ENCODE peak calls at places on chromosome 4, in six cellular contexts. One of them, this sample, is unnamed.

GRCh38 chr4:41963105-41963504 is 18.5 kb upstream of the DCAF4L1 start:
- DNase-seq in T-cell: no peak
- DNase-seq in cardiac fibroblast: peak
- DNase-seq in WERI-Rb-1: no peak
- DNase-seq in neuronal stem cell: no peak
- DNase-seq in EH: peak
- DNase-seq in this sample: no peak

GRCh38 chr4:17721496-17722360 is 59.7 kb downstream of the FAM184B start:
- DNase-seq in T-cell: no peak
- DNase-seq in cardiac fibroblast: peak
- DNase-seq in WERI-Rb-1: no peak
- DNase-seq in neuronal stem cell: no peak
- DNase-seq in EH: peak
- DNase-seq in this sample: no peak

GRCh38 chr4:40995850-40996249 is 218.5 kb downstream of the APBB2 start:
- DNase-seq in T-cell: no peak
- DNase-seq in cardiac fibroblast: peak
- DNase-seq in WERI-Rb-1: no peak
- DNase-seq in neuronal stem cell: no peak
- DNase-seq in EH: peak
- DNase-seq in this sample: no peak

GRCh38 chr4:127788517-127788916 is 6.4 kb downstream of the HSPA4L start:
- DNase-seq in T-cell: no peak
- DNase-seq in cardiac fibroblast: peak
- DNase-seq in WERI-Rb-1: no peak
- DNase-seq in neuronal stem cell: no peak
- DNase-seq in EH: no peak
- DNase-seq in this sample: no peak

GRCh38 chr4:110296892-110297291 is 98.5 kb upstream of the ELOVL6 start:
- DNase-seq in T-cell: no peak
- DNase-seq in cardiac fibroblast: no peak
- DNase-seq in WERI-Rb-1: no peak
- DNase-seq in neuronal stem cell: no peak
- DNase-seq in EH: no peak
- DNase-seq in this sample: no peak

GRCh38 chr4:155208258-155209054 is at the start of gene NPY2R:
- DNase-seq in T-cell: no peak
- DNase-seq in cardiac fibroblast: no peak
- DNase-seq in WERI-Rb-1: peak
- DNase-seq in neuronal stem cell: peak
- DNase-seq in EH: no peak
- DNase-seq in this sample: no peak

GRCh38 chr4:7820031-7820825 is 119.4 kb downstream of the AFAP1 start:
- DNase-seq in T-cell: no peak
- DNase-seq in cardiac fibroblast: no peak
- DNase-seq in WERI-Rb-1: no peak
- DNase-seq in neuronal stem cell: no peak
- DNase-seq in EH: no peak
- DNase-seq in this sample: no peak

GRCh38 chr4:1402516-1403101 is 3.6 kb downstream of the NKX1-1 start:
- DNase-seq in T-cell: no peak
- DNase-seq in cardiac fibroblast: no peak
- DNase-seq in WERI-Rb-1: peak
- DNase-seq in neuronal stem cell: no peak
- DNase-seq in EH: no peak
- DNase-seq in this sample: no peak

GRCh38 chr4:76995776-76996175 is 46.2 kb downstream of the SEPTIN11 start:
- DNase-seq in T-cell: no peak
- DNase-seq in cardiac fibroblast: no peak
- DNase-seq in WERI-Rb-1: no peak
- DNase-seq in neuronal stem cell: no peak
- DNase-seq in EH: no peak
- DNase-seq in this sample: no peak

GRCh38 chr4:188971125-188971524 is 831.9 kb downstream of the TRIML1 start:
- DNase-seq in T-cell: no peak
- DNase-seq in cardiac fibroblast: peak
- DNase-seq in WERI-Rb-1: no peak
- DNase-seq in neuronal stem cell: no peak
- DNase-seq in EH: peak
- DNase-seq in this sample: no peak

GRCh38 chr4:95020521-95020920 is 262.8 kb downstream of the BMPR1B start:
- DNase-seq in T-cell: no peak
- DNase-seq in cardiac fibroblast: no peak
- DNase-seq in WERI-Rb-1: no peak
- DNase-seq in neuronal stem cell: no peak
- DNase-seq in EH: no peak
- DNase-seq in this sample: no peak

GRCh38 chr4:155911905-155912304 is 8.4 kb downstream of the TDO2 start:
- DNase-seq in T-cell: no peak
- DNase-seq in cardiac fibroblast: no peak
- DNase-seq in WERI-Rb-1: no peak
- DNase-seq in neuronal stem cell: no peak
- DNase-seq in EH: no peak
- DNase-seq in this sample: no peak

GRCh38 chr4:188002751-188003150 is 7.2 kb downstream of the ZFP42 start:
- DNase-seq in T-cell: no peak
- DNase-seq in cardiac fibroblast: no peak
- DNase-seq in WERI-Rb-1: no peak
- DNase-seq in neuronal stem cell: no peak
- DNase-seq in EH: no peak
- DNase-seq in this sample: no peak

GRCh38 chr4:89657931-89658700 is 178.8 kb downstream of the SNCA start:
- DNase-seq in T-cell: no peak
- DNase-seq in cardiac fibroblast: peak
- DNase-seq in WERI-Rb-1: no peak
- DNase-seq in neuronal stem cell: no peak
- DNase-seq in EH: peak
- DNase-seq in this sample: no peak

GRCh38 chr4:56513517-56513916 is 7.9 kb downstream of the ARL9 start:
- DNase-seq in T-cell: no peak
- DNase-seq in cardiac fibroblast: no peak
- DNase-seq in WERI-Rb-1: no peak
- DNase-seq in neuronal stem cell: no peak
- DNase-seq in EH: no peak
- DNase-seq in this sample: no peak

GRCh38 chr4:113908829-113909228 is 70.6 kb downstream of the ARSJ start:
- DNase-seq in T-cell: no peak
- DNase-seq in cardiac fibroblast: no peak
- DNase-seq in WERI-Rb-1: no peak
- DNase-seq in neuronal stem cell: no peak
- DNase-seq in EH: no peak
- DNase-seq in this sample: no peak

GRCh38 chr4:41077628-41078027 is 136.7 kb downstream of the APBB2 start:
- DNase-seq in T-cell: no peak
- DNase-seq in cardiac fibroblast: no peak
- DNase-seq in WERI-Rb-1: no peak
- DNase-seq in neuronal stem cell: no peak
- DNase-seq in EH: no peak
- DNase-seq in this sample: no peak

GRCh38 chr4:95107635-95108034 is 349.9 kb downstream of the BMPR1B start:
- DNase-seq in T-cell: no peak
- DNase-seq in cardiac fibroblast: peak
- DNase-seq in WERI-Rb-1: no peak
- DNase-seq in neuronal stem cell: no peak
- DNase-seq in EH: no peak
- DNase-seq in this sample: no peak

GRCh38 chr4:189206953-189207352 is 733.7 kb upstream of the FRG1 start:
- DNase-seq in T-cell: no peak
- DNase-seq in cardiac fibroblast: no peak
- DNase-seq in WERI-Rb-1: no peak
- DNase-seq in neuronal stem cell: no peak
- DNase-seq in EH: no peak
- DNase-seq in this sample: no peak

GRCh38 chr4:14824189-14824588 is 178.1 kb upstream of the CPEB2 start:
- DNase-seq in T-cell: no peak
- DNase-seq in cardiac fibroblast: no peak
- DNase-seq in WERI-Rb-1: no peak
- DNase-seq in neuronal stem cell: no peak
- DNase-seq in EH: no peak
- DNase-seq in this sample: no peak

GRCh38 chr4:127936974-127937373 is 28.0 kb downstream of the MFSD8 start:
- DNase-seq in T-cell: no peak
- DNase-seq in cardiac fibroblast: peak
- DNase-seq in WERI-Rb-1: no peak
- DNase-seq in neuronal stem cell: no peak
- DNase-seq in EH: peak
- DNase-seq in this sample: no peak

GRCh38 chr4:74975848-74976824 is 43.2 kb downstream of the PARM1 start:
- DNase-seq in T-cell: no peak
- DNase-seq in cardiac fibroblast: no peak
- DNase-seq in WERI-Rb-1: no peak
- DNase-seq in neuronal stem cell: no peak
- DNase-seq in EH: no peak
- DNase-seq in this sample: no peak

GRCh38 chr4:169005453-169006099 is 4.5 kb downstream of the CBR4 start:
- DNase-seq in T-cell: no peak
- DNase-seq in cardiac fibroblast: peak
- DNase-seq in WERI-Rb-1: no peak
- DNase-seq in neuronal stem cell: no peak
- DNase-seq in EH: peak
- DNase-seq in this sample: no peak

GRCh38 chr4:176758731-176759130 is 34.0 kb downstream of the VEGFC start:
- DNase-seq in T-cell: no peak
- DNase-seq in cardiac fibroblast: no peak
- DNase-seq in WERI-Rb-1: no peak
- DNase-seq in neuronal stem cell: no peak
- DNase-seq in EH: no peak
- DNase-seq in this sample: no peak

GRCh38 chr4:80360900-80361299 is 25.4 kb downstream of the CFAP299 start:
- DNase-seq in T-cell: no peak
- DNase-seq in cardiac fibroblast: peak
- DNase-seq in WERI-Rb-1: no peak
- DNase-seq in neuronal stem cell: no peak
- DNase-seq in EH: no peak
- DNase-seq in this sample: no peak

GRCh38 chr4:129344058-129344457 is 248.1 kb downstream of the C4orf33 start:
- DNase-seq in T-cell: no peak
- DNase-seq in cardiac fibroblast: peak
- DNase-seq in WERI-Rb-1: peak
- DNase-seq in neuronal stem cell: peak
- DNase-seq in EH: peak
- DNase-seq in this sample: no peak

GRCh38 chr4:91031761-91032160 is 904.6 kb downstream of the CCSER1 start:
- DNase-seq in T-cell: no peak
- DNase-seq in cardiac fibroblast: no peak
- DNase-seq in WERI-Rb-1: no peak
- DNase-seq in neuronal stem cell: no peak
- DNase-seq in EH: no peak
- DNase-seq in this sample: no peak

GRCh38 chr4:17030543-17030942 is 132.1 kb upstream of the LDB2 start:
- DNase-seq in T-cell: no peak
- DNase-seq in cardiac fibroblast: peak
- DNase-seq in WERI-Rb-1: no peak
- DNase-seq in neuronal stem cell: no peak
- DNase-seq in EH: peak
- DNase-seq in this sample: no peak

GRCh38 chr4:7610062-7610670 is 175.4 kb upstream of the PSAPL1 start:
- DNase-seq in T-cell: no peak
- DNase-seq in cardiac fibroblast: no peak
- DNase-seq in WERI-Rb-1: no peak
- DNase-seq in neuronal stem cell: no peak
- DNase-seq in EH: no peak
- DNase-seq in this sample: no peak

GRCh38 chr4:88275516-88275915 is 8.8 kb downstream of the PPM1K start:
- DNase-seq in T-cell: no peak
- DNase-seq in cardiac fibroblast: peak
- DNase-seq in WERI-Rb-1: no peak
- DNase-seq in neuronal stem cell: no peak
- DNase-seq in EH: peak
- DNase-seq in this sample: no peak

GRCh38 chr4:47675810-47676209 is 162.1 kb downstream of the CORIN start:
- DNase-seq in T-cell: no peak
- DNase-seq in cardiac fibroblast: no peak
- DNase-seq in WERI-Rb-1: no peak
- DNase-seq in neuronal stem cell: no peak
- DNase-seq in EH: no peak
- DNase-seq in this sample: no peak

GRCh38 chr4:53928825-53929224 is 135.6 kb downstream of the CHIC2 start:
- DNase-seq in T-cell: no peak
- DNase-seq in cardiac fibroblast: peak
- DNase-seq in WERI-Rb-1: no peak
- DNase-seq in neuronal stem cell: no peak
- DNase-seq in EH: peak
- DNase-seq in this sample: no peak

GRCh38 chr4:38400946-38401345 is 263.1 kb upstream of the KLF3 start:
- DNase-seq in T-cell: no peak
- DNase-seq in cardiac fibroblast: peak
- DNase-seq in WERI-Rb-1: no peak
- DNase-seq in neuronal stem cell: no peak
- DNase-seq in EH: peak
- DNase-seq in this sample: no peak

GRCh38 chr4:48780867-48781219 is 764 bp upstream of the FRYL start:
- DNase-seq in T-cell: peak
- DNase-seq in cardiac fibroblast: peak
- DNase-seq in WERI-Rb-1: no peak
- DNase-seq in neuronal stem cell: no peak
- DNase-seq in EH: no peak
- DNase-seq in this sample: no peak

GRCh38 chr4:762211-763190 is 56.9 kb downstream of the PCGF3 start:
- DNase-seq in T-cell: no peak
- DNase-seq in cardiac fibroblast: peak
- DNase-seq in WERI-Rb-1: peak
- DNase-seq in neuronal stem cell: no peak
- DNase-seq in EH: peak
- DNase-seq in this sample: no peak

GRCh38 chr4:46956451-46956850 is 36.9 kb downstream of the GABRA4 start:
- DNase-seq in T-cell: no peak
- DNase-seq in cardiac fibroblast: no peak
- DNase-seq in WERI-Rb-1: no peak
- DNase-seq in neuronal stem cell: no peak
- DNase-seq in EH: no peak
- DNase-seq in this sample: no peak

GRCh38 chr4:145736241-145736831 is 56.4 kb downstream of the C4orf51 start:
- DNase-seq in T-cell: no peak
- DNase-seq in cardiac fibroblast: peak
- DNase-seq in WERI-Rb-1: no peak
- DNase-seq in neuronal stem cell: no peak
- DNase-seq in EH: peak
- DNase-seq in this sample: no peak

This sample was measured in NCI-H524 treated with DMSO at 0.1 percent for 48 hours.